ENCODE peak calls at places on chromosomes 13 and 19, in seven cellular contexts. One of them, this sample, is unnamed.

GRCh38 chr13:99382428-99383133 is 75.4 kb upstream of the GPR183 start:
- DNase-seq in brain microvascular endothelial cell: no peak
- DNase-seq in GM12865: no peak
- DNase-seq in activated CD8-positive, alpha-beta memory T cell treated with anti-CD3 and anti-CD28 coated beads for 1 hour: no peak
- DNase-seq in activated CD4-positive, alpha-beta T cell treated with anti-CD3 and anti-CD28 coated beads, Interleukin-2, amount 50 U/mL, for 48 hours: peak
- DNase-seq in astrocyte of the hippocampus: no peak
- DNase-seq in upper lobe of right lung: no peak
- DNase-seq in this sample: peak

GRCh38 chr13:23673354-23673753 is 103.1 kb downstream of the TNFRSF19 start:
- DNase-seq in brain microvascular endothelial cell: peak
- DNase-seq in GM12865: no peak
- DNase-seq in activated CD8-positive, alpha-beta memory T cell treated with anti-CD3 and anti-CD28 coated beads for 1 hour: no peak
- DNase-seq in activated CD4-positive, alpha-beta T cell treated with anti-CD3 and anti-CD28 coated beads, Interleukin-2, amount 50 U/mL, for 48 hours: no peak
- DNase-seq in astrocyte of the hippocampus: peak
- DNase-seq in upper lobe of right lung: no peak
- DNase-seq in this sample: no peak

GRCh38 chr19:35901854-35902661 is at the start of gene HCST:
- DNase-seq in brain microvascular endothelial cell: no peak
- DNase-seq in GM12865: peak
- DNase-seq in activated CD8-positive, alpha-beta memory T cell treated with anti-CD3 and anti-CD28 coated beads for 1 hour: no peak
- DNase-seq in activated CD4-positive, alpha-beta T cell treated with anti-CD3 and anti-CD28 coated beads, Interleukin-2, amount 50 U/mL, for 48 hours: peak
- DNase-seq in astrocyte of the hippocampus: no peak
- DNase-seq in upper lobe of right lung: no peak
- DNase-seq in this sample: peak

GRCh38 chr13:108915634-108916497 is 286.5 kb downstream of the MYO16 start:
- DNase-seq in brain microvascular endothelial cell: peak
- DNase-seq in GM12865: peak
- DNase-seq in activated CD8-positive, alpha-beta memory T cell treated with anti-CD3 and anti-CD28 coated beads for 1 hour: peak
- DNase-seq in activated CD4-positive, alpha-beta T cell treated with anti-CD3 and anti-CD28 coated beads, Interleukin-2, amount 50 U/mL, for 48 hours: peak
- DNase-seq in astrocyte of the hippocampus: peak
- DNase-seq in upper lobe of right lung: peak
- DNase-seq in this sample: peak

GRCh38 chr13:110511509-110512181 is 49.9 kb downstream of the RAB20 start:
- DNase-seq in brain microvascular endothelial cell: no peak
- DNase-seq in GM12865: no peak
- DNase-seq in activated CD8-positive, alpha-beta memory T cell treated with anti-CD3 and anti-CD28 coated beads for 1 hour: no peak
- DNase-seq in activated CD4-positive, alpha-beta T cell treated with anti-CD3 and anti-CD28 coated beads, Interleukin-2, amount 50 U/mL, for 48 hours: no peak
- DNase-seq in astrocyte of the hippocampus: no peak
- DNase-seq in upper lobe of right lung: no peak
- DNase-seq in this sample: no peak

GRCh38 chr13:41756198-41756885 is 204.6 kb downstream of the VWA8 start:
- DNase-seq in brain microvascular endothelial cell: no peak
- DNase-seq in GM12865: no peak
- DNase-seq in activated CD8-positive, alpha-beta memory T cell treated with anti-CD3 and anti-CD28 coated beads for 1 hour: no peak
- DNase-seq in activated CD4-positive, alpha-beta T cell treated with anti-CD3 and anti-CD28 coated beads, Interleukin-2, amount 50 U/mL, for 48 hours: no peak
- DNase-seq in astrocyte of the hippocampus: no peak
- DNase-seq in upper lobe of right lung: no peak
- DNase-seq in this sample: no peak

GRCh38 chr19:40797166-40797962 is 1.6 kb upstream of the EGLN2 start:
- DNase-seq in brain microvascular endothelial cell: no peak
- DNase-seq in GM12865: no peak
- DNase-seq in activated CD8-positive, alpha-beta memory T cell treated with anti-CD3 and anti-CD28 coated beads for 1 hour: no peak
- DNase-seq in activated CD4-positive, alpha-beta T cell treated with anti-CD3 and anti-CD28 coated beads, Interleukin-2, amount 50 U/mL, for 48 hours: no peak
- DNase-seq in astrocyte of the hippocampus: no peak
- DNase-seq in upper lobe of right lung: no peak
- DNase-seq in this sample: no peak

GRCh38 chr19:17950310-17951150 is 16.4 kb upstream of the KCNN1 start:
- DNase-seq in brain microvascular endothelial cell: no peak
- DNase-seq in GM12865: no peak
- DNase-seq in activated CD8-positive, alpha-beta memory T cell treated with anti-CD3 and anti-CD28 coated beads for 1 hour: no peak
- DNase-seq in activated CD4-positive, alpha-beta T cell treated with anti-CD3 and anti-CD28 coated beads, Interleukin-2, amount 50 U/mL, for 48 hours: peak
- DNase-seq in astrocyte of the hippocampus: peak
- DNase-seq in upper lobe of right lung: no peak
- DNase-seq in this sample: peak

GRCh38 chr19:5343848-5344247 is 3.2 kb upstream of the PTPRS start:
- DNase-seq in brain microvascular endothelial cell: no peak
- DNase-seq in GM12865: no peak
- DNase-seq in activated CD8-positive, alpha-beta memory T cell treated with anti-CD3 and anti-CD28 coated beads for 1 hour: no peak
- DNase-seq in activated CD4-positive, alpha-beta T cell treated with anti-CD3 and anti-CD28 coated beads, Interleukin-2, amount 50 U/mL, for 48 hours: no peak
- DNase-seq in astrocyte of the hippocampus: peak
- DNase-seq in upper lobe of right lung: no peak
- DNase-seq in this sample: no peak

GRCh38 chr13:24261566-24261965 is 47.8 kb upstream of the C1QTNF9 start:
- DNase-seq in brain microvascular endothelial cell: no peak
- DNase-seq in GM12865: no peak
- DNase-seq in activated CD8-positive, alpha-beta memory T cell treated with anti-CD3 and anti-CD28 coated beads for 1 hour: no peak
- DNase-seq in activated CD4-positive, alpha-beta T cell treated with anti-CD3 and anti-CD28 coated beads, Interleukin-2, amount 50 U/mL, for 48 hours: no peak
- DNase-seq in astrocyte of the hippocampus: no peak
- DNase-seq in upper lobe of right lung: no peak
- DNase-seq in this sample: no peak

GRCh38 chr13:97322740-97323342 is 100.7 kb downstream of the MBNL2 start:
- DNase-seq in brain microvascular endothelial cell: peak
- DNase-seq in GM12865: no peak
- DNase-seq in activated CD8-positive, alpha-beta memory T cell treated with anti-CD3 and anti-CD28 coated beads for 1 hour: no peak
- DNase-seq in activated CD4-positive, alpha-beta T cell treated with anti-CD3 and anti-CD28 coated beads, Interleukin-2, amount 50 U/mL, for 48 hours: no peak
- DNase-seq in astrocyte of the hippocampus: no peak
- DNase-seq in upper lobe of right lung: no peak
- DNase-seq in this sample: no peak

GRCh38 chr13:43783820-43784219 is 3.0 kb downstream of the ENOX1 start:
- DNase-seq in brain microvascular endothelial cell: peak
- DNase-seq in GM12865: peak
- DNase-seq in activated CD8-positive, alpha-beta memory T cell treated with anti-CD3 and anti-CD28 coated beads for 1 hour: no peak
- DNase-seq in activated CD4-positive, alpha-beta T cell treated with anti-CD3 and anti-CD28 coated beads, Interleukin-2, amount 50 U/mL, for 48 hours: no peak
- DNase-seq in astrocyte of the hippocampus: no peak
- DNase-seq in upper lobe of right lung: no peak
- DNase-seq in this sample: no peak

GRCh38 chr19:48989701-48990291 is 3.3 kb downstream of the GYS1 start:
- DNase-seq in brain microvascular endothelial cell: no peak
- DNase-seq in GM12865: no peak
- DNase-seq in activated CD8-positive, alpha-beta memory T cell treated with anti-CD3 and anti-CD28 coated beads for 1 hour: no peak
- DNase-seq in activated CD4-positive, alpha-beta T cell treated with anti-CD3 and anti-CD28 coated beads, Interleukin-2, amount 50 U/mL, for 48 hours: no peak
- DNase-seq in astrocyte of the hippocampus: no peak
- DNase-seq in upper lobe of right lung: no peak
- DNase-seq in this sample: no peak

GRCh38 chr19:39236527-39236926 is 8.3 kb downstream of the IFNL3 start:
- DNase-seq in brain microvascular endothelial cell: no peak
- DNase-seq in GM12865: no peak
- DNase-seq in activated CD8-positive, alpha-beta memory T cell treated with anti-CD3 and anti-CD28 coated beads for 1 hour: no peak
- DNase-seq in activated CD4-positive, alpha-beta T cell treated with anti-CD3 and anti-CD28 coated beads, Interleukin-2, amount 50 U/mL, for 48 hours: peak
- DNase-seq in astrocyte of the hippocampus: no peak
- DNase-seq in upper lobe of right lung: no peak
- DNase-seq in this sample: peak

GRCh38 chr13:106532111-106532929 is 3.1 kb downstream of the EFNB2 start:
- DNase-seq in brain microvascular endothelial cell: peak
- DNase-seq in GM12865: no peak
- DNase-seq in activated CD8-positive, alpha-beta memory T cell treated with anti-CD3 and anti-CD28 coated beads for 1 hour: no peak
- DNase-seq in activated CD4-positive, alpha-beta T cell treated with anti-CD3 and anti-CD28 coated beads, Interleukin-2, amount 50 U/mL, for 48 hours: no peak
- DNase-seq in astrocyte of the hippocampus: peak
- DNase-seq in upper lobe of right lung: no peak
- DNase-seq in this sample: no peak

GRCh38 chr13:110216403-110217041 is 90.4 kb downstream of the COL4A1 start:
- DNase-seq in brain microvascular endothelial cell: peak
- DNase-seq in GM12865: no peak
- DNase-seq in activated CD8-positive, alpha-beta memory T cell treated with anti-CD3 and anti-CD28 coated beads for 1 hour: no peak
- DNase-seq in activated CD4-positive, alpha-beta T cell treated with anti-CD3 and anti-CD28 coated beads, Interleukin-2, amount 50 U/mL, for 48 hours: no peak
- DNase-seq in astrocyte of the hippocampus: peak
- DNase-seq in upper lobe of right lung: no peak
- DNase-seq in this sample: no peak

GRCh38 chr19:11418518-11419506 is at the start of gene RGL3:
- DNase-seq in brain microvascular endothelial cell: no peak
- DNase-seq in GM12865: no peak
- DNase-seq in activated CD8-positive, alpha-beta memory T cell treated with anti-CD3 and anti-CD28 coated beads for 1 hour: no peak
- DNase-seq in activated CD4-positive, alpha-beta T cell treated with anti-CD3 and anti-CD28 coated beads, Interleukin-2, amount 50 U/mL, for 48 hours: no peak
- DNase-seq in astrocyte of the hippocampus: peak
- DNase-seq in upper lobe of right lung: peak
- DNase-seq in this sample: no peak

GRCh38 chr13:29496241-29496712 is 99.2 kb downstream of the SLC7A1 start:
- DNase-seq in brain microvascular endothelial cell: no peak
- DNase-seq in GM12865: peak
- DNase-seq in activated CD8-positive, alpha-beta memory T cell treated with anti-CD3 and anti-CD28 coated beads for 1 hour: no peak
- DNase-seq in activated CD4-positive, alpha-beta T cell treated with anti-CD3 and anti-CD28 coated beads, Interleukin-2, amount 50 U/mL, for 48 hours: no peak
- DNase-seq in astrocyte of the hippocampus: no peak
- DNase-seq in upper lobe of right lung: peak
- DNase-seq in this sample: no peak